ENCODE peak calls at places on chromosomes 2 and 18, in five cellular contexts. A, X, E, I and Y are unnamed samples.

GRCh38 chr2:46002507-46002883 is 294.7 kb upstream of the EPAS1 start:
- DNase-seq in A (no peak), X (no peak), E (no peak), I (no peak), Y (no peak)

GRCh38 chr2:162318280-162319222 is at the start of gene IFIH1:
- DNase-seq in A (peak), X (peak), E (peak), I (peak), Y (peak)

GRCh38 chr2:40209728-40210127 is 242.2 kb downstream of the SLC8A1 start:
- DNase-seq in A (no peak), X (no peak), E (no peak), I (no peak), Y (no peak)

GRCh38 chr2:44097322-44097907 is 71.3 kb upstream of the PPM1B start:
- DNase-seq in A (no peak), X (no peak), E (no peak), I (no peak), Y (no peak)

GRCh38 chr2:104856086-104856972 is 2.4 kb downstream of the POU3F3 start:
- DNase-seq in A (no peak), X (no peak), E (peak), I (no peak), Y (no peak)

GRCh38 chr18:26656944-26657536 is 108.7 kb upstream of the KCTD1 start:
- DNase-seq in A (no peak), X (peak), E (peak), I (no peak), Y (no peak)

GRCh38 chr18:44759925-44760342 is 79.2 kb downstream of the SETBP1 start:
- DNase-seq in A (no peak), X (no peak), E (no peak), I (no peak), Y (no peak)

GRCh38 chr2:187526776-187527175 is 27.5 kb downstream of the TFPI start:
- DNase-seq in A (no peak), X (no peak), E (no peak), I (no peak), Y (no peak)

GRCh38 chr2:42328148-42328833 is 32.7 kb downstream of the COX7A2L start:
- DNase-seq in A (no peak), X (no peak), E (peak), I (no peak), Y (no peak)

GRCh38 chr2:237012577-237013237 is 73.0 kb upstream of the COPS8 start:
- DNase-seq in A (no peak), X (no peak), E (no peak), I (no peak), Y (no peak)